ENCODE peak calls at places on chromosomes 3 and 15, in eight cellular contexts. One of them, this sample, is unnamed.

GRCh38 chr3:139937674-139938279 is 2.8 kb downstream of the CLSTN2 start:
- DNase-seq in epithelial cell of esophagus: peak; percentile 51
- DNase-seq in GM20000: peak; percentile 61
- DNase-seq in astrocyte: no peak
- DNase-seq in HFFc6: peak; percentile 2
- DNase-seq in neural progenitor cell: peak; percentile 48
- DNase-seq in fibroblast of mammary gland: peak; percentile 54
- DNase-seq in nephron progenitor cell: peak; percentile 50
- DNase-seq in this sample: peak; percentile 58

GRCh38 chr3:132556467-132557159 is 40.5 kb upstream of the ACKR4 start:
- DNase-seq in epithelial cell of esophagus: no peak
- DNase-seq in GM20000: no peak
- DNase-seq in astrocyte: no peak
- DNase-seq in HFFc6: no peak
- DNase-seq in neural progenitor cell: peak; percentile 8
- DNase-seq in fibroblast of mammary gland: peak; percentile 83
- DNase-seq in nephron progenitor cell: no peak
- DNase-seq in this sample: no peak

GRCh38 chr3:100335137-100335833 is 728 bp downstream of the NIT2 start:
- DNase-seq in epithelial cell of esophagus: peak; percentile 45
- DNase-seq in GM20000: peak; percentile 76
- DNase-seq in astrocyte: no peak
- DNase-seq in HFFc6: no peak
- DNase-seq in neural progenitor cell: peak; percentile 10
- DNase-seq in fibroblast of mammary gland: peak; percentile 30
- DNase-seq in nephron progenitor cell: peak; percentile 4
- DNase-seq in this sample: peak; percentile 76

GRCh38 chr15:40930430-40931299 is 1.5 kb downstream of the DLL4 start:
- DNase-seq in epithelial cell of esophagus: peak; percentile 55
- DNase-seq in GM20000: peak; percentile 83
- DNase-seq in astrocyte: peak; percentile 16
- DNase-seq in HFFc6: no peak
- DNase-seq in neural progenitor cell: peak; percentile 87
- DNase-seq in fibroblast of mammary gland: no peak
- DNase-seq in nephron progenitor cell: peak; percentile 78
- DNase-seq in this sample: peak; percentile 84

GRCh38 chr15:60970246-60971170 is 258.6 kb downstream of the RORA start:
- DNase-seq in epithelial cell of esophagus: peak; percentile 75
- DNase-seq in GM20000: no peak
- DNase-seq in astrocyte: peak; percentile 36
- DNase-seq in HFFc6: peak; percentile 25
- DNase-seq in neural progenitor cell: no peak
- DNase-seq in fibroblast of mammary gland: peak; percentile 38
- DNase-seq in nephron progenitor cell: no peak
- DNase-seq in this sample: no peak

GRCh38 chr3:72976182-72976825 is 20.3 kb upstream of the PPP4R2 start:
- DNase-seq in epithelial cell of esophagus: peak; percentile 56
- DNase-seq in GM20000: no peak
- DNase-seq in astrocyte: no peak
- DNase-seq in HFFc6: peak; percentile 37
- DNase-seq in neural progenitor cell: no peak
- DNase-seq in fibroblast of mammary gland: peak; percentile 66
- DNase-seq in nephron progenitor cell: no peak
- DNase-seq in this sample: no peak

GRCh38 chr15:82306791-82307713 is 42.2 kb downstream of the GOLGA6L10 start:
- DNase-seq in epithelial cell of esophagus: no peak
- DNase-seq in GM20000: peak; percentile 2
- DNase-seq in astrocyte: no peak
- DNase-seq in HFFc6: no peak
- DNase-seq in neural progenitor cell: no peak
- DNase-seq in fibroblast of mammary gland: no peak
- DNase-seq in nephron progenitor cell: no peak
- DNase-seq in this sample: no peak

GRCh38 chr3:25840099-25840498 is 50.2 kb downstream of the OXSM start:
- DNase-seq in epithelial cell of esophagus: no peak
- DNase-seq in GM20000: no peak
- DNase-seq in astrocyte: no peak
- DNase-seq in HFFc6: no peak
- DNase-seq in neural progenitor cell: no peak
- DNase-seq in fibroblast of mammary gland: no peak
- DNase-seq in nephron progenitor cell: no peak
- DNase-seq in this sample: no peak

DNA sequence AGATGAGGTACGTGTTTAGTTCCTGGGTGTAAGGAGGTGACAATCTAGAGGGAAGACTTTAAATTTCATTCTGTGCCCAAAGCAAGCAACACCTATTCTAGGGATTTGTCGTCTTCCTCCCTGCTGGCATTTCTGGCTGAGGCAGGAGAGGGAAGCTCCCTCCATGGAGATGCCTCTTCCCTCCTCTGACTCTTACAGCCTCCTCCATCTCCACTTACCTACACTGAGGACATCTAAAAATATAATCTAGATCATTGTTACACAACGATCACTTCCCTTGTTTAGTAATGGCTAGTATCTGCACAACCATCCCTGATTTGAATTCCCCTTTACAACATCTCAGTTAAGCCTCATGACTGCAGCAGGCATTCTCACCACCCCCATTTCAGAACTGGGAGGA is 12.4 kb upstream of the RPL32 start:
- DNase-seq in epithelial cell of esophagus: no peak
- DNase-seq in GM20000: no peak
- DNase-seq in astrocyte: no peak
- DNase-seq in HFFc6: no peak
- DNase-seq in neural progenitor cell: no peak
- DNase-seq in fibroblast of mammary gland: no peak
- DNase-seq in nephron progenitor cell: no peak
- DNase-seq in this sample: no peak
- TF ChIP-seq CTCF in epithelial cell of esophagus: no peak
- TF ChIP-seq CTCF in GM20000: no peak
- TF ChIP-seq CTCF in astrocyte: no peak
- TF ChIP-seq CTCF in HFFc6: no peak
- TF ChIP-seq CTCF in neural progenitor cell: no peak
- TF ChIP-seq CTCF in fibroblast of mammary gland: no peak
- TF ChIP-seq CTCF in nephron progenitor cell: no peak
- TF ChIP-seq CTCF in this sample: no peak

GRCh38 chr15:96246057-96246456 is 84.4 kb upstream of the NR2F2 start:
- DNase-seq in epithelial cell of esophagus: no peak
- DNase-seq in GM20000: no peak
- DNase-seq in astrocyte: no peak
- DNase-seq in HFFc6: no peak
- DNase-seq in neural progenitor cell: peak; percentile 20
- DNase-seq in fibroblast of mammary gland: no peak
- DNase-seq in nephron progenitor cell: no peak
- DNase-seq in this sample: no peak

GRCh38 chr15:96245252-96245651 is 85.2 kb upstream of the NR2F2 start:
- DNase-seq in epithelial cell of esophagus: no peak
- DNase-seq in GM20000: no peak
- DNase-seq in astrocyte: no peak
- DNase-seq in HFFc6: no peak
- DNase-seq in neural progenitor cell: no peak
- DNase-seq in fibroblast of mammary gland: no peak
- DNase-seq in nephron progenitor cell: no peak
- DNase-seq in this sample: no peak

GRCh38 chr15:96247631-96248305 is 82.7 kb upstream of the NR2F2 start:
- DNase-seq in epithelial cell of esophagus: no peak
- DNase-seq in GM20000: no peak
- DNase-seq in astrocyte: peak; percentile 64
- DNase-seq in HFFc6: peak; percentile 69
- DNase-seq in neural progenitor cell: no peak
- DNase-seq in fibroblast of mammary gland: no peak
- DNase-seq in nephron progenitor cell: no peak
- DNase-seq in this sample: no peak

GRCh38 chr15:96243701-96244100 is 86.8 kb upstream of the NR2F2 start:
- DNase-seq in epithelial cell of esophagus: no peak
- DNase-seq in GM20000: no peak
- DNase-seq in astrocyte: no peak
- DNase-seq in HFFc6: no peak
- DNase-seq in neural progenitor cell: no peak
- DNase-seq in fibroblast of mammary gland: peak; percentile 42
- DNase-seq in nephron progenitor cell: no peak
- DNase-seq in this sample: no peak

GRCh38 chr15:96242761-96243160 is 87.7 kb upstream of the NR2F2 start:
- DNase-seq in epithelial cell of esophagus: no peak
- DNase-seq in GM20000: no peak
- DNase-seq in astrocyte: no peak
- DNase-seq in HFFc6: no peak
- DNase-seq in neural progenitor cell: no peak
- DNase-seq in fibroblast of mammary gland: no peak
- DNase-seq in nephron progenitor cell: no peak
- DNase-seq in this sample: no peak
- TF ChIP-seq CTCF in epithelial cell of esophagus: no peak
- TF ChIP-seq CTCF in GM20000: no peak
- TF ChIP-seq CTCF in astrocyte: no peak
- TF ChIP-seq CTCF in HFFc6: no peak
- TF ChIP-seq CTCF in neural progenitor cell: no peak
- TF ChIP-seq CTCF in fibroblast of mammary gland: no peak
- TF ChIP-seq CTCF in nephron progenitor cell: no peak
- TF ChIP-seq CTCF in this sample: no peak

DNA sequence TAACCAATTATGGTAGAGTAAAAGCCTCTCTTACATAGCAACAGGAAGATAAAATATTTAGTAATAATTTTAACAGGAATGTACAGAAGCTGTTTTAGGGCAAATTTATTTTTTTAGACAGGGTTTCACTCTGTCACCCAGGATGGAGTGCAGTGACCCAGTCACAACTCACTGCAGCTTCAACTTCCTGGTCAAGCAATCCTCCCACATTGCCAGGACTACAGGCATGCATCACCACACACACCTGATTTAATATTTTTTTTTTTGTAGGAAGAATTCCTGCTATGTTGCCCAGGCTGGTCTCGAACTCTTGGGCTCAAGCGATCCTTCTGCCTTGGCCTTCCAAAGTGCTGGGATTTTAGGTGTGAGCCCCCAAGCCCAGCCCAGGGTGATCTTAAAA is 61.1 kb downstream of the PCCB start:
- DNase-seq in epithelial cell of esophagus: no peak
- DNase-seq in GM20000: no peak
- DNase-seq in astrocyte: no peak
- DNase-seq in HFFc6: no peak
- DNase-seq in neural progenitor cell: no peak
- DNase-seq in fibroblast of mammary gland: no peak
- DNase-seq in nephron progenitor cell: no peak
- DNase-seq in this sample: no peak
- TF ChIP-seq CTCF in epithelial cell of esophagus: no peak
- TF ChIP-seq CTCF in GM20000: no peak
- TF ChIP-seq CTCF in astrocyte: no peak
- TF ChIP-seq CTCF in HFFc6: no peak
- TF ChIP-seq CTCF in neural progenitor cell: no peak
- TF ChIP-seq CTCF in fibroblast of mammary gland: no peak
- TF ChIP-seq CTCF in nephron progenitor cell: no peak
- TF ChIP-seq CTCF in this sample: no peak

GRCh38 chr3:52372822-52373504 is 56.8 kb downstream of the DNAH1 start:
- DNase-seq in epithelial cell of esophagus: no peak
- DNase-seq in GM20000: peak; percentile 60
- DNase-seq in astrocyte: no peak
- DNase-seq in HFFc6: no peak
- DNase-seq in neural progenitor cell: peak; percentile 67
- DNase-seq in fibroblast of mammary gland: no peak
- DNase-seq in nephron progenitor cell: peak; percentile 71
- DNase-seq in this sample: no peak
- TF ChIP-seq CTCF in epithelial cell of esophagus: no peak
- TF ChIP-seq CTCF in GM20000: no peak
- TF ChIP-seq CTCF in astrocyte: no peak
- TF ChIP-seq CTCF in HFFc6: peak; percentile 26
- TF ChIP-seq CTCF in neural progenitor cell: peak; percentile 33
- TF ChIP-seq CTCF in fibroblast of mammary gland: no peak
- TF ChIP-seq CTCF in nephron progenitor cell: no peak
- TF ChIP-seq CTCF in this sample: no peak

DNA sequence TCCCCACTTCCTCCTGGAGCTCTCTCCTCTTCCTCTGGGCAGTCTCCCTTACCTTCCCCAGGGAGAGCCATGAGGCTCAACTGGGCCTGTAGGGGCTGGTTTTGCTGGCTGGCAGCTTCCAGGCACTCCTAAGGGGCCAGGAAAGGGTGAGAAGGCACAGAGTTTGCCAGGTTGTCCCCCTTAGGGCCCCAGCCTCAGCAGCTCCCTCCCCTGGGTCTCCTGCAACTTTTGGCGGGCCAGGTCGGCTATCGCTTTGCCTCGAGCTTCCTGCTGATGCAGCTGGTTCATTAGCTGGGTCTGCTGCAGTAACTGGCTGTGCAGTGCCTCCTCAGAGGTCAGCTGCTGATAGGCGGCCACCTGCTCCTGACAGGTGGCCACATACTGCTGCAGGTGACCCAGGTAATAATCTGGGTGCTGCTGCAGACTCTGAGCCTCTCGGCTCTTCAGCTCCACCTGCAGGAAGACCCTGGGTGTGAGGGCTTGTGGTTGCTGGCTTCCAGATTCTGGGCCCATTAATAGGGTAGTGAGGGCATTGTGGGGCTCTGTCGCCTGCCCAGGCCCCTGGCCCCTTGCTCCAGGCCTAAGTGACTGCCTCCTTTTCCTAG is 29.7 kb upstream of the OR4F6 start:
- DNase-seq in epithelial cell of esophagus: peak; percentile 25
- DNase-seq in GM20000: no peak
- DNase-seq in astrocyte: no peak
- DNase-seq in HFFc6: no peak
- DNase-seq in neural progenitor cell: peak; percentile 20
- DNase-seq in fibroblast of mammary gland: no peak
- DNase-seq in nephron progenitor cell: no peak
- DNase-seq in this sample: no peak
- TF ChIP-seq CTCF in epithelial cell of esophagus: peak; percentile 55
- TF ChIP-seq CTCF in GM20000: no peak
- TF ChIP-seq CTCF in astrocyte: no peak
- TF ChIP-seq CTCF in HFFc6: peak; percentile 28
- TF ChIP-seq CTCF in neural progenitor cell: peak; percentile 39
- TF ChIP-seq CTCF in fibroblast of mammary gland: peak; percentile 15
- TF ChIP-seq CTCF in nephron progenitor cell: peak; percentile 11
- TF ChIP-seq CTCF in this sample: peak; percentile 41

This sample was measured in GM13977.